ENCODE peak calls at places on chromosomes 16 and 17, in six cellular contexts. One of them, this sample, is unnamed.
A peak's percentile ranks its signal among the peaks of the same experiment; 100 is the strongest.

GRCh38 chr16:17367932-17368331 is 102.8 kb downstream of the XYLT1 start:
- DNase-seq in heart left ventricle: no peak
- DNase-seq in T-helper 1 cell: no peak
- DNase-seq in fibroblast of mammary gland: peak; percentile 79
- DNase-seq in stimulated activated CD4-positive, alpha-beta T cell treated with anti-CD3 and anti-CD28 coated beads, Interleukin-1b, Interleukin-23, amount 100 ng/mL, for 24 hours: no peak
- DNase-seq in H1: peak; percentile 70
- DNase-seq in this sample: no peak

GRCh38 chr16:57304169-57305061 is 19.9 kb upstream of the PLLP start:
- DNase-seq in heart left ventricle: peak; percentile 68
- DNase-seq in T-helper 1 cell: no peak
- DNase-seq in fibroblast of mammary gland: peak; percentile 39
- DNase-seq in stimulated activated CD4-positive, alpha-beta T cell treated with anti-CD3 and anti-CD28 coated beads, Interleukin-1b, Interleukin-23, amount 100 ng/mL, for 24 hours: no peak
- DNase-seq in H1: no peak
- DNase-seq in this sample: no peak

GRCh38 chr16:86576591-86577313 is 1.6 kb upstream of the FOXL1 start:
- DNase-seq in heart left ventricle: no peak
- DNase-seq in T-helper 1 cell: no peak
- DNase-seq in fibroblast of mammary gland: peak; percentile 79
- DNase-seq in stimulated activated CD4-positive, alpha-beta T cell treated with anti-CD3 and anti-CD28 coated beads, Interleukin-1b, Interleukin-23, amount 100 ng/mL, for 24 hours: no peak
- DNase-seq in H1: no peak
- DNase-seq in this sample: no peak

GRCh38 chr17:42655528-42655927 is 3.6 kb upstream of the TUBG2 start:
- DNase-seq in heart left ventricle: no peak
- DNase-seq in T-helper 1 cell: no peak
- DNase-seq in fibroblast of mammary gland: peak; percentile 64
- DNase-seq in stimulated activated CD4-positive, alpha-beta T cell treated with anti-CD3 and anti-CD28 coated beads, Interleukin-1b, Interleukin-23, amount 100 ng/mL, for 24 hours: no peak
- DNase-seq in H1: no peak
- DNase-seq in this sample: no peak

GRCh38 chr17:58533616-58534188 is 19.3 kb upstream of the MTMR4 start:
- DNase-seq in heart left ventricle: no peak
- DNase-seq in T-helper 1 cell: no peak
- DNase-seq in fibroblast of mammary gland: no peak
- DNase-seq in stimulated activated CD4-positive, alpha-beta T cell treated with anti-CD3 and anti-CD28 coated beads, Interleukin-1b, Interleukin-23, amount 100 ng/mL, for 24 hours: no peak
- DNase-seq in H1: no peak
- DNase-seq in this sample: no peak

GRCh38 chr16:30395155-30395991 is at the start of gene ZNF48:
- DNase-seq in heart left ventricle: peak; percentile 94
- DNase-seq in T-helper 1 cell: peak; percentile 57
- DNase-seq in fibroblast of mammary gland: peak; percentile 73
- DNase-seq in stimulated activated CD4-positive, alpha-beta T cell treated with anti-CD3 and anti-CD28 coated beads, Interleukin-1b, Interleukin-23, amount 100 ng/mL, for 24 hours: peak; percentile 49
- DNase-seq in H1: no peak
- DNase-seq in this sample: peak; percentile 80

GRCh38 chr17:81831563-81831956 is 1.5 kb downstream of the MCRIP1 start:
- DNase-seq in heart left ventricle: no peak
- DNase-seq in T-helper 1 cell: no peak
- DNase-seq in fibroblast of mammary gland: no peak
- DNase-seq in stimulated activated CD4-positive, alpha-beta T cell treated with anti-CD3 and anti-CD28 coated beads, Interleukin-1b, Interleukin-23, amount 100 ng/mL, for 24 hours: no peak
- DNase-seq in H1: no peak
- DNase-seq in this sample: no peak

GRCh38 chr16:57627184-57627871 is 1.1 kb upstream of the ADGRG1 start:
- DNase-seq in heart left ventricle: no peak
- DNase-seq in T-helper 1 cell: no peak
- DNase-seq in fibroblast of mammary gland: peak; percentile 75
- DNase-seq in stimulated activated CD4-positive, alpha-beta T cell treated with anti-CD3 and anti-CD28 coated beads, Interleukin-1b, Interleukin-23, amount 100 ng/mL, for 24 hours: no peak
- DNase-seq in H1: no peak
- DNase-seq in this sample: no peak

GRCh38 chr17:37696366-37696765 is 48.5 kb downstream of the HNF1B start:
- DNase-seq in heart left ventricle: no peak
- DNase-seq in T-helper 1 cell: no peak
- DNase-seq in fibroblast of mammary gland: no peak
- DNase-seq in stimulated activated CD4-positive, alpha-beta T cell treated with anti-CD3 and anti-CD28 coated beads, Interleukin-1b, Interleukin-23, amount 100 ng/mL, for 24 hours: no peak
- DNase-seq in H1: no peak
- DNase-seq in this sample: no peak

GRCh38 chr17:61722398-61722797 is 131.4 kb upstream of the NACA2 start:
- DNase-seq in heart left ventricle: no peak
- DNase-seq in T-helper 1 cell: no peak
- DNase-seq in fibroblast of mammary gland: no peak
- DNase-seq in stimulated activated CD4-positive, alpha-beta T cell treated with anti-CD3 and anti-CD28 coated beads, Interleukin-1b, Interleukin-23, amount 100 ng/mL, for 24 hours: no peak
- DNase-seq in H1: no peak
- DNase-seq in this sample: no peak

GRCh38 chr17:57419940-57420522 is 163.7 kb downstream of the MSI2 start:
- DNase-seq in heart left ventricle: no peak
- DNase-seq in T-helper 1 cell: no peak
- DNase-seq in fibroblast of mammary gland: no peak
- DNase-seq in stimulated activated CD4-positive, alpha-beta T cell treated with anti-CD3 and anti-CD28 coated beads, Interleukin-1b, Interleukin-23, amount 100 ng/mL, for 24 hours: no peak
- DNase-seq in H1: no peak
- DNase-seq in this sample: no peak

GRCh38 chr17:12726131-12726530 is 60.4 kb downstream of the MYOCD start:
- DNase-seq in heart left ventricle: no peak
- DNase-seq in T-helper 1 cell: no peak
- DNase-seq in fibroblast of mammary gland: no peak
- DNase-seq in stimulated activated CD4-positive, alpha-beta T cell treated with anti-CD3 and anti-CD28 coated beads, Interleukin-1b, Interleukin-23, amount 100 ng/mL, for 24 hours: no peak
- DNase-seq in H1: no peak
- DNase-seq in this sample: no peak

This sample was measured in D721Med.